ENCODE peak calls at places on chromosomes 12 and 14, in eight cellular contexts. D, W, V, B, T, E, S and N are unnamed samples.
A peak's percentile ranks its signal among the peaks of the same experiment; 100 is the strongest.

GRCh38 chr12:100473716-100474150 is at the start of gene NR1H4:
- DNase-seq in B (no peak), V (no peak), W (no peak), E (no peak), S (no peak), T (no peak), D (no peak), N (no peak)

GRCh38 chr14:23399591-23399990 is 8.5 kb downstream of the MYH6 start:
- DNase-seq in B (no peak), E (no peak), W (no peak), D (peak; percentile 58), T (no peak), S (no peak), V (no peak), N (no peak)

GRCh38 chr14:50015708-50016107 is 100.7 kb downstream of the VCPKMT start:
- DNase-seq in V (no peak), E (no peak), D (no peak), B (no peak), T (no peak), W (no peak), S (no peak), N (no peak)

GRCh38 chr12:31370645-31371620 is 45.0 kb upstream of the SINHCAF start:
- DNase-seq in D (peak; percentile 53), T (no peak), B (no peak), W (peak; percentile 50), S (no peak), E (no peak), V (peak; percentile 92), N (peak; percentile 29)

GRCh38 chr12:2295941-2296461 is 243.2 kb downstream of the CACNA1C start:
- DNase-seq in B (no peak), T (peak; percentile 91), V (no peak), W (no peak), D (no peak), S (no peak), E (no peak), N (no peak)

GRCh38 chr12:69969011-69969410 is 144.0 kb downstream of the MYRFL start:
- DNase-seq in T (no peak), E (no peak), B (no peak), V (no peak), S (no peak), D (no peak), W (no peak), N (no peak)

GRCh38 chr14:78157855-78158436 is 12.2 kb upstream of the NRXN3 start:
- DNase-seq in T (peak; percentile 15), D (peak; percentile 85), E (no peak), W (peak; percentile 78), S (no peak), B (no peak), V (peak; percentile 71), N (no peak)

GRCh38 chr12:8698132-8698829 is 490 bp downstream of the RIMKLB start:
- DNase-seq in T (peak; percentile 74), S (no peak), W (peak; percentile 59), V (peak; percentile 91), E (peak; percentile 45), D (peak; percentile 78), B (peak; percentile 57), N (peak; percentile 60)

GRCh38 chr12:6267007-6267721 is 43.3 kb upstream of the PLEKHG6 start:
- DNase-seq in E (no peak), W (no peak), V (no peak), T (peak; percentile 57), S (no peak), B (no peak), D (no peak), N (no peak)

GRCh38 chr14:68363841-68364711 is 428.8 kb downstream of the ZFP36L1 start:
- DNase-seq in E (no peak), B (no peak), W (peak; percentile 73), V (peak; percentile 95), T (no peak), D (peak; percentile 69), S (no peak), N (peak; percentile 74)

GRCh38 chr14:37051680-37052079 is 120.7 kb downstream of the SLC25A21 start:
- DNase-seq in B (no peak), V (no peak), S (no peak), T (no peak), W (no peak), E (no peak), D (no peak), N (no peak)

GRCh38 chr14:93023039-93023438 is 92.7 kb downstream of the ITPK1 start:
- DNase-seq in V (no peak), E (no peak), B (no peak), W (no peak), D (no peak), T (no peak), S (no peak), N (peak; percentile 65)

DNA sequence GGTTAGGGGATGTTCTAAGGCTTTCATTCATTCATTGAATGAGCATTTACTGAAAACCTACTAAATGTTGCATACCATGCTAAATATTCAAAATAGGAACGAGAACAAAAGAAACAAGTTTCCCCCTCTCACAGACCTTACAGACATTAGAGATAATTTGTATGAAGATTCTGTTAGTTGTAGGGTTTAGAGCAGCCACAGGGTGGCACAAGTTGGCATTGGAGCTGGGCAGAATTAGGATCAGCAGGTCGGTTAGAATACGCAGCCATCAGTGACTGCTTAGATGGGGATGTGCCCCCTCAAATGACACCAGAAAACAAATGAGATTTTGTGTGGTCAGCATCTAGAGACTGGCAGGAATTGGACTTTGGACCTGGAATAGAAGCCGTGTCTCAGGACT is 166.3 kb upstream of the DAAM1 start:
- DNase-seq in T (no peak), E (no peak), W (peak; percentile 25), V (no peak), S (no peak), B (no peak), D (no peak), N (no peak)
- TF ChIP-seq CTCF in T (no peak), E (no peak), W (peak; percentile 30), V (peak; percentile 38), S (peak; percentile 37), B (no peak), D (peak; percentile 17), N (no peak)

GRCh38 chr12:94706250-94706661 is 55.9 kb upstream of the TMCC3 start:
- DNase-seq in W (no peak), S (no peak), T (no peak), E (no peak), D (no peak), V (no peak), B (no peak), N (no peak)

GRCh38 chr12:94704452-94704871 is 54.1 kb upstream of the TMCC3 start:
- DNase-seq in S (no peak), D (no peak), T (peak; percentile 89), W (no peak), V (no peak), B (no peak), E (no peak), N (no peak)

GRCh38 chr12:94701711-94702110 is 51.4 kb upstream of the TMCC3 start:
- DNase-seq in S (no peak), T (no peak), D (no peak), E (no peak), W (no peak), V (no peak), B (no peak), N (no peak)

GRCh38 chr12:94707892-94708291 is 57.5 kb upstream of the TMCC3 start:
- DNase-seq in D (peak; percentile 4), S (no peak), W (no peak), E (no peak), B (no peak), T (peak; percentile 73), V (no peak), N (no peak)

DNA sequence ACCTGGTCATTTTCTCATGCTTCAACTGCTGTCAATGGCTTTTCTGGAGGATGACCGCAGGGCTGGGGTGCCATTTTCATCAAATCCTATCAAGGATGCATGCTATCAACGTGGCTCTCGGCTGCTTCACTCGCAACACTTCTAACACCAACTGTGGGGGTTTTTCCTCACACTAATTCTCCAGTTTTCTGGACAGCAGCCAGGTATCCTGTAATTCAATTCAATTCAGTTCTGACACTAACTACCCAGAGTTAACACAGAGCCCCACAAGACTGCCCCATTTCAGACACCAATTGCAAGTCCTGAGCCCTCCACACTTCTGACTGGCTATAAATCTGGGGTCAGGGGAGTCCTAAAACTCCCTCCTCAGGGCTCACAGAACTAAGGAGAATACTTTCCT is 55.3 kb upstream of the TMCC3 start:
- DNase-seq in D (no peak), B (no peak), V (no peak), E (no peak), S (no peak), W (no peak), T (no peak), N (no peak)
- TF ChIP-seq CTCF in D (no peak), B (no peak), V (no peak), E (no peak), S (no peak), W (no peak), T (no peak), N (no peak)

DNA sequence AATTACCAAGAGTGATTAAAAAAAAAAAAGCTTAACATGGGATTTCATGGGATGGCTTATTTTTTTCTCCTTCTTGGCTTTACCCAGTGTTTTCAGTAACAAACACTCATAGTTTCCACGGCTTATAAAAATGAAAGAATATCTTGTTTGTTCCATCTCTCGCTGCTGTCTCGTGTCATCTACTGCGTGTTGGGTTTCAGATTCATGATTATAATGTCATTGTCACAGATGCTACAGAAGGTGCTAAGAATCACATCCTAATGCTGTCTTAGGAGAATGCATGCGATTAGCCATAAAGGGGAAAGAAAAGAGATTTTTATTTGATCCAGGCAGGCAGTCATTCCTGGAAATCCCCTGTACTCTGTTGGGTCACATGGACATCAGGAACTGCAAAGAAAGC is 1267.6 kb upstream of the TMEM132C start:
- DNase-seq in S (no peak), D (no peak), V (no peak), W (no peak), T (no peak), E (no peak), B (no peak), N (no peak)
- TF ChIP-seq CTCF in S (no peak), D (no peak), V (no peak), W (no peak), T (no peak), E (no peak), B (no peak), N (no peak)

GRCh38 chr12:52767427-52767826 is 9.7 kb downstream of the KRT76 start:
- DNase-seq in V (no peak), D (no peak), E (no peak), B (no peak), W (no peak), S (no peak), T (no peak), N (no peak)

GRCh38 chr12:52767020-52767379 is 10.1 kb downstream of the KRT76 start:
- DNase-seq in T (no peak), B (no peak), W (no peak), V (no peak), D (no peak), S (no peak), E (no peak), N (no peak)

GRCh38 chr12:52763991-52764390 is 13.2 kb downstream of the KRT76 start:
- DNase-seq in E (no peak), S (no peak), T (no peak), B (no peak), V (no peak), W (no peak), D (no peak), N (no peak)

GRCh38 chr12:52766351-52767019 is 10.7 kb downstream of the KRT76 start:
- DNase-seq in W (no peak), B (no peak), T (no peak), D (no peak), E (no peak), V (no peak), S (no peak), N (no peak)

DNA sequence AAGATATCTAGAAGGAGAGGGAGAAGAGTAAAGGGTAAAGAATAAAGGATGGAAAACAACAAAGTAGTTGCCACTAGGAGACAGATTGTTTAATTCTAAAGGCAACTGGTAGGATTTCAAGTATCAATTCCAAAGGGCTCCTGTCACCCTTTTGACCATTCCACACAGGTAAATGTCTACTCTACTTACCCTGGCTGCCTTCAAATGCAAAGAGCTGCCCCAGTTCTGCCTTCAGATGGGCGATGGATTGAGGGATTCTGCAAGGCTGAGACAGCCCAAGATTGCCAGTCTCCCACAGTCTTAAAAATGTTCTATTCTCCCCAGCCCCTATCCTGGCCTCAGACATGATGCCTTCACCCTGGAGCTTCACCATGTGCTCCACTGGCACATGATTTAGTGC is 11.4 kb downstream of the KRT76 start:
- DNase-seq in D (no peak), T (no peak), E (no peak), B (no peak), S (no peak), V (no peak), W (no peak), N (no peak)
- TF ChIP-seq CTCF in D (no peak), T (no peak), E (no peak), B (no peak), S (no peak), V (no peak), W (no peak), N (no peak)